ENCODE peak calls at places on chromosomes 11 and 22, in six cellular contexts. A is suprapubic skin; L is B cell; Z is kidney tubule cell; O is activated CD4-positive, alpha-beta T cell treated with anti-CD3 and anti-CD28 coated beads, Interleukin-2, amount 50 U/mL, for 1 hour; S is HEK293T. B is an unnamed sample.
A peak's percentile ranks its signal among the peaks of the same experiment; 100 is the strongest.

GRCh38 chr11:17954395-17955252 is 58.2 kb downstream of the SERGEF start:
- DNase-seq in A (no peak), L (no peak), Z (no peak), O (no peak), S (no peak), B (no peak)

GRCh38 chr22:22144858-22145257 is 99.7 kb upstream of the VPREB1 start:
- DNase-seq in A (no peak), L (no peak), Z (no peak), O (no peak), S (no peak), B (no peak)

GRCh38 chr11:27468643-27469332 is 3.8 kb downstream of the LGR4 start:
- DNase-seq in A (no peak), L (no peak), Z (peak; percentile 98), O (no peak), S (no peak), B (no peak)

GRCh38 chr11:65454696-65455456 is 32.3 kb downstream of the NEAT1 start:
- DNase-seq in A (peak; percentile 94), L (peak; percentile 92), Z (peak; percentile 89), O (peak; percentile 74), S (peak; percentile 71), B (peak; percentile 96)

GRCh38 chr22:49954354-49954753 is 6.2 kb upstream of the PIM3 start:
- DNase-seq in A (no peak), L (no peak), Z (no peak), O (no peak), S (no peak), B (no peak)

GRCh38 chr22:50085211-50085999 is at the start of gene MLC1:
- DNase-seq in A (no peak), L (peak; percentile 25), Z (no peak), O (no peak), S (peak; percentile 28), B (no peak)

GRCh38 chr11:19598876-19599275 is 113.8 kb upstream of the NAV2 start:
- DNase-seq in A (no peak), L (no peak), Z (no peak), O (no peak), S (no peak), B (no peak)

GRCh38 chr11:92511522-92512203 is 287.0 kb downstream of the FAT3 start:
- DNase-seq in A (no peak), L (no peak), Z (no peak), O (no peak), S (no peak), B (no peak)

GRCh38 chr22:41638124-41638523 is 17.0 kb downstream of the XRCC6 start:
- DNase-seq in A (no peak), L (no peak), Z (peak; percentile 73), O (no peak), S (no peak), B (no peak)

GRCh38 chr11:122807731-122808485 is 30.4 kb upstream of the CRTAM start:
- DNase-seq in A (no peak), L (no peak), Z (no peak), O (no peak), S (no peak), B (no peak)

B was measured in mesenteric fat pad.